ENCODE peak calls at places on chromosomes 4 and X, in four cellular contexts. Q is cardiac fibroblast, F is tibial nerve, R is A549. W is an unnamed sample.
A peak's percentile ranks its signal among the peaks of the same experiment; 100 is the strongest.

GRCh38 chrX:150693782-150694574 is 782 bp downstream of the MTMR1 start:
- DNase-seq in Q (peak; percentile 71), F (no peak), R (peak; percentile 21), W (peak; percentile 77)

GRCh38 chrX:69430730-69431129 is 73.4 kb upstream of the NALF2 start:
- DNase-seq in Q (no peak), F (no peak), R (no peak), W (no peak)

GRCh38 chrX:861335-861890 is 230.8 kb downstream of the SHOX start:
- DNase-seq in Q (no peak), F (no peak), R (no peak), W (no peak)

GRCh38 chr4:100721077-100721476 is 203.3 kb upstream of the EMCN start:
- DNase-seq in Q (no peak), F (no peak), R (no peak), W (no peak)

GRCh38 chr4:173074501-173074946 is 94.1 kb upstream of the GALNT7 start:
- DNase-seq in Q (peak; percentile 95), F (no peak), R (peak; percentile 39), W (no peak)

GRCh38 chr4:39353478-39354177 is 12.5 kb downstream of the RFC1 start:
- DNase-seq in Q (peak; percentile 83), F (no peak), R (peak; percentile 23), W (no peak)

GRCh38 chr4:106816501-106816900 is 219.6 kb downstream of the DKK2 start:
- DNase-seq in Q (peak; percentile 56), F (no peak), R (no peak), W (no peak)

GRCh38 chr4:147428583-147428982 is 52.3 kb upstream of the EDNRA start:
- DNase-seq in Q (peak; percentile 18), F (no peak), R (no peak), W (no peak)

GRCh38 chrX:136867518-136867917 is 13.0 kb downstream of the RBMX start:
- DNase-seq in Q (peak; percentile 31), F (no peak), R (no peak), W (no peak)

GRCh38 chr4:1763550-1764080 is 29.5 kb upstream of the FGFR3 start:
- DNase-seq in Q (peak; percentile 47), F (peak; percentile 11), R (no peak), W (no peak)

GRCh38 chrX:135914404-135914803 is 20.9 kb downstream of the SAGE1 start:
- DNase-seq in Q (no peak), F (no peak), R (no peak), W (no peak)

GRCh38 chrX:76555816-76556215 is 128.3 kb downstream of the MAGEE1 start:
- DNase-seq in Q (peak; percentile 66), F (no peak), R (peak; percentile 68), W (no peak)

GRCh38 chr4:150952167-150952845 is 62.8 kb downstream of the LRBA start:
- DNase-seq in Q (no peak), F (no peak), R (no peak), W (no peak)

GRCh38 chr4:38667005-38667771 is 3.2 kb downstream of the KLF3 start:
- DNase-seq in Q (peak; percentile 100), F (peak; percentile 90), R (peak; percentile 97), W (peak; percentile 72)

GRCh38 chrX:40504801-40505605 is 75.8 kb upstream of the ATP6AP2 start:
- DNase-seq in Q (peak; percentile 76), F (no peak), R (no peak), W (no peak)

GRCh38 chr4:184745747-184746531 is 12.0 kb upstream of the CENPU start:
- DNase-seq in Q (peak; percentile 91), F (peak; percentile 85), R (peak; percentile 59), W (no peak)

GRCh38 chr4:118287691-118288090 is 65.1 kb downstream of the PRSS12 start:
- DNase-seq in Q (peak; percentile 44), F (no peak), R (no peak), W (no peak)

GRCh38 chr4:169117591-169118081 is 107.6 kb upstream of the CBR4 start:
- DNase-seq in Q (peak; percentile 89), F (no peak), R (no peak), W (no peak)

GRCh38 chr4:113827285-113827684 is 65.7 kb upstream of the CAMK2D start:
- DNase-seq in Q (peak; percentile 70), F (no peak), R (no peak), W (no peak)

GRCh38 chr4:61760820-61761219 is 560.7 kb downstream of the ADGRL3 start:
- DNase-seq in Q (no peak), F (no peak), R (no peak), W (no peak)

GRCh38 chrX:107714196-107714811 is 61.3 kb downstream of the TSC22D3 start:
- DNase-seq in Q (peak; percentile 38), F (no peak), R (no peak), W (peak; percentile 64)
- H3K4me3 ChIP-seq in Q (peak overlapping the region; percentile 67), F (peak overlapping the region; percentile 66), R (no peak overlapping the region), W (peak overlapping the region; percentile 87)

GRCh38 chr4:142567199-142567598 is 278.9 kb downstream of the INPP4B start:
- DNase-seq in Q (no peak), F (no peak), R (peak; percentile 47), W (no peak)
- H3K4me3 ChIP-seq in Q (no peak overlapping the region), F (no peak overlapping the region), R (no peak overlapping the region), W (no peak overlapping the region)

GRCh38 chrX:72054776-72055495 is 76.8 kb downstream of the RTL5 start:
- DNase-seq in Q (no peak), F (no peak), R (no peak), W (peak; percentile 42)

GRCh38 chrX:72061091-72061490 is 70.6 kb downstream of the RTL5 start:
- DNase-seq in Q (no peak), F (no peak), R (no peak), W (no peak)

GRCh38 chrX:72060196-72060974 is 71.3 kb downstream of the RTL5 start:
- DNase-seq in Q (peak; percentile 2), F (no peak), R (peak; percentile 18), W (no peak)

GRCh38 chrX:72057844-72058243 is 73.9 kb downstream of the RTL5 start:
- DNase-seq in Q (no peak), F (no peak), R (no peak), W (no peak)

GRCh38 chrX:72057331-72057730 is 74.4 kb downstream of the RTL5 start:
- DNase-seq in Q (no peak), F (peak; percentile 12), R (no peak), W (no peak)
- H3K4me3 ChIP-seq in Q (no peak overlapping the region), F (no peak overlapping the region), R (no peak overlapping the region), W (no peak overlapping the region)

GRCh38 chr4:189659302-189659701 is 281.4 kb upstream of the FRG1 start:
- DNase-seq in Q (no peak), F (no peak), R (no peak), W (no peak)

GRCh38 chr4:189660737-189661330 is 279.8 kb upstream of the FRG1 start:
- DNase-seq in Q (no peak), F (no peak), R (no peak), W (no peak)

GRCh38 chr4:189664693-189665250 is 275.9 kb upstream of the FRG1 start:
- DNase-seq in Q (no peak), F (no peak), R (no peak), W (no peak)
- H3K4me3 ChIP-seq in Q (no peak overlapping the region), F (no peak overlapping the region), R (no peak overlapping the region), W (no peak overlapping the region)

GRCh38 chr4:74037076-74037475 is 1.4 kb downstream of the CXCL3 start:
- DNase-seq in Q (peak; percentile 37), F (no peak), R (no peak), W (no peak)
- H3K4me3 ChIP-seq in Q (peak overlapping the region; percentile 70), F (no peak overlapping the region), R (peak overlapping the region; percentile 92), W (no peak overlapping the region)

DNA sequence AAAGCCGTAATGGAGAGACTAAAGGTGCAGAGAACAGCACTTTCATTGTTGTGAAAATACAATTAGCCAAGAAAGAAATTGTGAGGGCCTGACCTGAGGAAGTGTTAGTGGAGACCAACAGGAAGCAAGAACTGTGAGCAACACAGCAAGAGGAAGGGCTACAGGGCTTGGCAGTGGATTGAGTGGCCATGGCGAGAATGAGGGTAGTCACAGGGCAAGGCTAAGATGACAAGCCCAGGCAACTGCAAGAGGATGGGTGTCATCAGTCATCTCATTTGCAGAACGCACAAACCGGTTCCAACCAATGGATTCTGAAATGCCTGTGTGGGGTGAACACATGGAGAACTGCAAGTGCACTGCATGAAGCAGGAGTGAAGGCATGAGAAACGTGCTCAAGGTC is 3.6 kb downstream of the SLC10A6 start:
- DNase-seq in Q (no peak), F (no peak), R (no peak), W (no peak)
- H3K4me3 ChIP-seq in Q (no peak overlapping the region), F (no peak overlapping the region), R (no peak overlapping the region), W (no peak overlapping the region)

W was measured in ascending aorta.